ENCODE peak calls at places on chromosomes 12 and 14, in six cellular contexts. One of them, this sample, is unnamed.

GRCh38 chr12:85725991-85726390 is 110.2 kb downstream of the RASSF9 start:
- DNase-seq in right lobe of liver: no peak
- DNase-seq in nephron progenitor cell: no peak
- DNase-seq in RWPE1: no peak
- DNase-seq in AG09319: no peak
- DNase-seq in thoracic aorta: no peak
- DNase-seq in this sample: no peak

GRCh38 chr12:92561543-92561899 is 141.3 kb upstream of the PLEKHG7 start:
- DNase-seq in nephron progenitor cell: no peak
- DNase-seq in right lobe of liver: no peak
- DNase-seq in AG09319: peak; percentile 81
- DNase-seq in thoracic aorta: peak; percentile 16
- DNase-seq in RWPE1: no peak
- DNase-seq in this sample: no peak

GRCh38 chr12:28543021-28543890 is 353.0 kb downstream of the CCDC91 start:
- DNase-seq in RWPE1: no peak
- DNase-seq in nephron progenitor cell: no peak
- DNase-seq in thoracic aorta: no peak
- DNase-seq in AG09319: no peak
- DNase-seq in right lobe of liver: no peak
- DNase-seq in this sample: no peak

GRCh38 chr12:5510251-5510805 is 78.4 kb downstream of the NTF3 start:
- DNase-seq in RWPE1: no peak
- DNase-seq in nephron progenitor cell: no peak
- DNase-seq in right lobe of liver: no peak
- DNase-seq in AG09319: no peak
- DNase-seq in thoracic aorta: no peak
- DNase-seq in this sample: no peak

GRCh38 chr12:38527631-38528030 is 211.1 kb downstream of the ALG10B start:
- DNase-seq in AG09319: no peak
- DNase-seq in thoracic aorta: no peak
- DNase-seq in nephron progenitor cell: no peak
- DNase-seq in RWPE1: no peak
- DNase-seq in right lobe of liver: no peak
- DNase-seq in this sample: no peak

GRCh38 chr14:52413729-52414453 is 99.8 kb downstream of the PTGER2 start:
- DNase-seq in RWPE1: no peak
- DNase-seq in thoracic aorta: no peak
- DNase-seq in AG09319: no peak
- DNase-seq in nephron progenitor cell: no peak
- DNase-seq in right lobe of liver: no peak
- DNase-seq in this sample: no peak

GRCh38 chr12:93996321-93996720 is 152.1 kb upstream of the PLXNC1 start:
- DNase-seq in AG09319: no peak
- DNase-seq in nephron progenitor cell: no peak
- DNase-seq in right lobe of liver: no peak
- DNase-seq in thoracic aorta: no peak
- DNase-seq in RWPE1: no peak
- DNase-seq in this sample: no peak

GRCh38 chr14:75859746-75860145 is 122.0 kb downstream of the TGFB3 start:
- DNase-seq in right lobe of liver: no peak
- DNase-seq in RWPE1: no peak
- DNase-seq in AG09319: no peak
- DNase-seq in thoracic aorta: no peak
- DNase-seq in nephron progenitor cell: no peak
- DNase-seq in this sample: no peak

GRCh38 chr12:68601767-68602166 is 8.9 kb upstream of the RAP1B start:
- DNase-seq in RWPE1: no peak
- DNase-seq in right lobe of liver: no peak
- DNase-seq in nephron progenitor cell: no peak
- DNase-seq in thoracic aorta: no peak
- DNase-seq in AG09319: no peak
- DNase-seq in this sample: no peak

GRCh38 chr14:51889851-51890250 is 29.4 kb downstream of the GNG2 start:
- DNase-seq in AG09319: no peak
- DNase-seq in nephron progenitor cell: no peak
- DNase-seq in thoracic aorta: no peak
- DNase-seq in RWPE1: no peak
- DNase-seq in right lobe of liver: no peak
- DNase-seq in this sample: no peak

GRCh38 chr14:33331176-33331949 is 392.7 kb downstream of the NPAS3 start:
- DNase-seq in thoracic aorta: no peak
- DNase-seq in AG09319: no peak
- DNase-seq in RWPE1: no peak
- DNase-seq in nephron progenitor cell: no peak
- DNase-seq in right lobe of liver: no peak
- DNase-seq in this sample: no peak

GRCh38 chr14:69685217-69685616 is 73.8 kb downstream of the SUSD6 start:
- DNase-seq in AG09319: no peak
- DNase-seq in RWPE1: peak; percentile 89
- DNase-seq in right lobe of liver: no peak
- DNase-seq in nephron progenitor cell: no peak
- DNase-seq in thoracic aorta: no peak
- DNase-seq in this sample: no peak

GRCh38 chr12:26238341-26239126 is 43.2 kb downstream of the SSPN start:
- DNase-seq in AG09319: no peak
- DNase-seq in right lobe of liver: no peak
- DNase-seq in RWPE1: no peak
- DNase-seq in thoracic aorta: no peak
- DNase-seq in nephron progenitor cell: no peak
- DNase-seq in this sample: no peak

GRCh38 chr14:50225067-50225973 is 6.1 kb downstream of the SOS2 start:
- DNase-seq in nephron progenitor cell: no peak
- DNase-seq in right lobe of liver: no peak
- DNase-seq in AG09319: peak; percentile 70
- DNase-seq in thoracic aorta: no peak
- DNase-seq in RWPE1: peak; percentile 64
- DNase-seq in this sample: no peak

GRCh38 chr14:93090826-93091583 is 24.7 kb downstream of the ITPK1 start:
- DNase-seq in right lobe of liver: no peak
- DNase-seq in nephron progenitor cell: no peak
- DNase-seq in AG09319: no peak
- DNase-seq in thoracic aorta: no peak
- DNase-seq in RWPE1: no peak
- DNase-seq in this sample: no peak

GRCh38 chr14:103315368-103315911 is 18.6 kb upstream of the EIF5 start:
- DNase-seq in right lobe of liver: peak; percentile 90
- DNase-seq in AG09319: no peak
- DNase-seq in nephron progenitor cell: no peak
- DNase-seq in thoracic aorta: peak; percentile 15
- DNase-seq in RWPE1: no peak
- DNase-seq in this sample: no peak

GRCh38 chr12:99600388-99600787 is 47.2 kb upstream of the GARIN6 start:
- DNase-seq in thoracic aorta: no peak
- DNase-seq in RWPE1: no peak
- DNase-seq in nephron progenitor cell: no peak
- DNase-seq in AG09319: no peak
- DNase-seq in right lobe of liver: no peak
- DNase-seq in this sample: no peak

GRCh38 chr14:104868060-104868740 is 3.1 kb downstream of the CEP170B start:
- DNase-seq in right lobe of liver: no peak
- DNase-seq in nephron progenitor cell: no peak
- DNase-seq in RWPE1: no peak
- DNase-seq in AG09319: no peak
- DNase-seq in thoracic aorta: no peak
- DNase-seq in this sample: no peak

GRCh38 chr12:109737111-109737510 is 23.5 kb downstream of the FAM222A start:
- DNase-seq in thoracic aorta: no peak
- DNase-seq in AG09319: no peak
- DNase-seq in nephron progenitor cell: peak; percentile 1
- DNase-seq in RWPE1: no peak
- DNase-seq in right lobe of liver: peak; percentile 11
- DNase-seq in this sample: no peak

GRCh38 chr12:109734219-109735000 is 20.8 kb downstream of the FAM222A start:
- DNase-seq in right lobe of liver: peak; percentile 53
- DNase-seq in RWPE1: no peak
- DNase-seq in nephron progenitor cell: peak; percentile 39
- DNase-seq in thoracic aorta: no peak
- DNase-seq in AG09319: no peak
- DNase-seq in this sample: no peak

GRCh38 chr12:109735825-109736551 is 22.4 kb downstream of the FAM222A start:
- DNase-seq in thoracic aorta: no peak
- DNase-seq in AG09319: no peak
- DNase-seq in right lobe of liver: peak; percentile 84
- DNase-seq in RWPE1: no peak
- DNase-seq in nephron progenitor cell: peak; percentile 1
- DNase-seq in this sample: peak; percentile 12

GRCh38 chr12:109736552-109737108 is 23.0 kb downstream of the FAM222A start:
- DNase-seq in nephron progenitor cell: peak; percentile 91
- DNase-seq in RWPE1: peak; percentile 63
- DNase-seq in thoracic aorta: peak; percentile 0
- DNase-seq in right lobe of liver: peak; percentile 47
- DNase-seq in AG09319: no peak
- DNase-seq in this sample: peak; percentile 15

GRCh38 chr12:109735051-109735521 is 21.5 kb downstream of the FAM222A start:
- DNase-seq in RWPE1: no peak
- DNase-seq in AG09319: no peak
- DNase-seq in thoracic aorta: no peak
- DNase-seq in right lobe of liver: peak; percentile 34
- DNase-seq in nephron progenitor cell: peak; percentile 11
- DNase-seq in this sample: no peak
- TF ChIP-seq CTCF in RWPE1: no peak
- TF ChIP-seq CTCF in AG09319: no peak
- TF ChIP-seq CTCF in thoracic aorta: no peak
- TF ChIP-seq CTCF in right lobe of liver: no peak
- TF ChIP-seq CTCF in nephron progenitor cell: no peak
- TF ChIP-seq CTCF in this sample: no peak

DNA sequence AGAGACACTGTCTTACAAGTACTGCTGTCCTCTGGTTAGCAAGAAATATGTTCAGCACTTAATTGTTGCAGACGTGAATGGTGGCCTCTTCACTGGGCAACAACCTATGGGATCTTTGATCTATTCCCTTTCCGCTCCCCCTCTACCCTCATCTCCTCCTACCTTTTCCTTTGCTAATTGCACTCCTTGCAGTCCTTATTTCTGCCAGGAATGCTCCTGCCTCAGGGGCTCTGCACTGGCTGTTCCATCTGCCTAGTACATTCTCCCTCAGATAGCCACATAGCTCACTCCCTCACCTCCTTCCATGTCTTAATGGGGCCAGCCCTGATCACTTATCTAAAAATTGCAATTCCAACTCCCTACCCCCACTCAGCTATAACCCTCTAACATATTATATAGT is 4.5 kb upstream of the NFYB start:
- DNase-seq in thoracic aorta: no peak
- DNase-seq in nephron progenitor cell: no peak
- DNase-seq in AG09319: no peak
- DNase-seq in RWPE1: no peak
- DNase-seq in right lobe of liver: no peak
- DNase-seq in this sample: no peak
- TF ChIP-seq CTCF in thoracic aorta: no peak
- TF ChIP-seq CTCF in nephron progenitor cell: no peak
- TF ChIP-seq CTCF in AG09319: no peak
- TF ChIP-seq CTCF in RWPE1: no peak
- TF ChIP-seq CTCF in right lobe of liver: no peak
- TF ChIP-seq CTCF in this sample: no peak

GRCh38 chr14:64673329-64673728 is 30.9 kb upstream of the PLEKHG3 start:
- DNase-seq in RWPE1: no peak
- DNase-seq in right lobe of liver: no peak
- DNase-seq in nephron progenitor cell: no peak
- DNase-seq in AG09319: no peak
- DNase-seq in thoracic aorta: no peak
- DNase-seq in this sample: no peak

GRCh38 chr14:64671591-64671990 is 32.6 kb upstream of the PLEKHG3 start:
- DNase-seq in AG09319: peak; percentile 52
- DNase-seq in nephron progenitor cell: no peak
- DNase-seq in RWPE1: peak; percentile 68
- DNase-seq in thoracic aorta: no peak
- DNase-seq in right lobe of liver: no peak
- DNase-seq in this sample: no peak

GRCh38 chr14:64675246-64675645 is 29.0 kb upstream of the PLEKHG3 start:
- DNase-seq in thoracic aorta: no peak
- DNase-seq in nephron progenitor cell: no peak
- DNase-seq in right lobe of liver: no peak
- DNase-seq in AG09319: no peak
- DNase-seq in RWPE1: no peak
- DNase-seq in this sample: no peak

GRCh38 chr14:64674829-64675228 is 29.4 kb upstream of the PLEKHG3 start:
- DNase-seq in nephron progenitor cell: no peak
- DNase-seq in thoracic aorta: no peak
- DNase-seq in RWPE1: no peak
- DNase-seq in AG09319: no peak
- DNase-seq in right lobe of liver: no peak
- DNase-seq in this sample: no peak

DNA sequence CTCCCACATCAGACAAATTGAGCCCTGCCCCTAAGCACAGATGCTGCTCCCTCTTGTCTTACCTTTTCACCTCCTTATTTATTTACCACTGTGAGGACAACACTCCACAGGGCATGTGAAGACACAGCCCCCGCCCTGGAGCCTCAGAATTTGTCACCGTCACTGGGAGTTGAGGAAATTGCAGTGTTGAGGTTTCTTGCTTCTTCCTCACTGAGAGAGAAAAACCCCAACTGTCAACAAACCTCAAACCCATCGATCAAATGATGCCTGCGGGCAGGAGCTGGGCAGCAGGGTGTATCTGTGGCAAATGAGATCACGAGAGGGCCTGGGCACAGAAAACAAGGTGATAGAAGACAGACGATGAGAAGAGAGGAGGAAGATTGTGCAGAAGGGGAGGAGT is 30.5 kb upstream of the PLEKHG3 start:
- DNase-seq in right lobe of liver: no peak
- DNase-seq in nephron progenitor cell: no peak
- DNase-seq in RWPE1: peak; percentile 28
- DNase-seq in thoracic aorta: no peak
- DNase-seq in AG09319: no peak
- DNase-seq in this sample: peak; percentile 51
- TF ChIP-seq CTCF in right lobe of liver: no peak
- TF ChIP-seq CTCF in nephron progenitor cell: no peak
- TF ChIP-seq CTCF in RWPE1: no peak
- TF ChIP-seq CTCF in thoracic aorta: no peak
- TF ChIP-seq CTCF in AG09319: no peak
- TF ChIP-seq CTCF in this sample: no peak

DNA sequence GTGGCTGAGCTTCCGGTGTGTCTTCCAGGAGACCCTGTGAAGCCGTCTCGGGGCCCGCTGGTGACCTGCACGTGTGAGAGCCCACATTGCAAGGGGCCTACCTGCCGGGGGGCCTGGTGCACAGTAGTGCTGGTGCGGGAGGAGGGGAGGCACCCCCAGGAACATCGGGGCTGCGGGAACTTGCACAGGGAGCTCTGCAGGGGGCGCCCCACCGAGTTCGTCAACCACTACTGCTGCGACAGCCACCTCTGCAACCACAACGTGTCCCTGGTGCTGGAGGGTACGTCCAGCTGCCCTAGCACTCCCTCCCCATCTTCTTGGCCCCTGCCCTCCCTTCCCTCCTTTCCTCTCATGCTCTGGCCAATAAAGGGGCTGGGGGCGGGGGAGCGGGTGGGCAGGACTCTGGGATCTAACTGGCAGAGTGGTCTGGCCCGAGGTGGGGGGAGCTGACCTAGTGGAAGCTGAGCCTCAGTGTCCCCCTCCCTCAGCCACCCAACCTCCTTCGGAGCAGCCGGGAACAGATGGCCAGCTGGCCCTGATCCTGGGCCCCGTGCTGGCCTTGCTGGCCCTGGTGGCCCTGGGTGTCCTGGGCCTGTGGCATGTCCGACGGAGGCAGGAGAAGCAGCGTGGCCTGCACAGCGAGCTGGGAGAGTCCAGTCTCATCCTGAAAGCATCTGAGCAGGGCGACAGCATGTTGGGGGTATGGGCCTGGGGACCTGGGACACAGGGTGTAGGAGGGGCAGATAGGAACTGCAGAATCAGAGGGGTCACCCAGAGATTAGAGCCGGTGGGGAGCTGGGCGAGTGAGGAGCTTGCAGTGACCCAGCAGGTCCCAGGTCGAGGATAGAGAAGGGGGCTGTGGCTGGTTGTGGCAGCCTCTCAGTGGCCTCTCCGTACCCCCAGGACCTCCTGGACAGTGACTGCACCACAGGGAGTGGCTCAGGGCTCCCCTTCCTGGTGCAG is 6.0 kb downstream of the ACVRL1 start:
- DNase-seq in nephron progenitor cell: no peak
- DNase-seq in right lobe of liver: peak; percentile 54
- DNase-seq in AG09319: no peak
- DNase-seq in RWPE1: no peak
- DNase-seq in thoracic aorta: no peak
- DNase-seq in this sample: no peak
- TF ChIP-seq CTCF in nephron progenitor cell: peak; percentile 17
- TF ChIP-seq CTCF in right lobe of liver: no peak
- TF ChIP-seq CTCF in AG09319: no peak
- TF ChIP-seq CTCF in RWPE1: no peak
- TF ChIP-seq CTCF in thoracic aorta: no peak
- TF ChIP-seq CTCF in this sample: no peak

This sample was measured in natural killer cell.